ENCODE peak calls at places on chromosomes 11 and 22, in four cellular contexts. P is activated CD4-positive, alpha-beta memory T cell treated with anti-CD3 and anti-CD28 coated beads for 36 hours; N is brain microvascular endothelial cell; S is colonic mucosa. I is an unnamed sample.

GRCh38 chr22:24107668-24108067 is 73.6 kb upstream of the SUSD2 start:
- DNase-seq in P (peak), N (peak), S (peak), I (peak)

GRCh38 chr11:75063732-75064314 is 32.9 kb downstream of the OR2AT4 start:
- DNase-seq in P (no peak), N (no peak), S (no peak), I (no peak)

GRCh38 chr11:116792144-116792868 is 627 bp upstream of the APOA5 start:
- DNase-seq in P (no peak), N (no peak), S (no peak), I (no peak)

GRCh38 chr11:35146074-35146521 is 7.1 kb downstream of the CD44 start:
- DNase-seq in P (peak), N (no peak), S (no peak), I (no peak)

GRCh38 chr11:67612751-67613150 is 6.0 kb downstream of the NDUFV1 start:
- DNase-seq in P (no peak), N (no peak), S (no peak), I (no peak)

GRCh38 chr11:69642549-69642912 is 1.6 kb downstream of the CCND1 start:
- DNase-seq in P (peak), N (no peak), S (peak), I (no peak)

GRCh38 chr11:118953265-118953664 is 2.8 kb upstream of the UPK2 start:
- DNase-seq in P (no peak), N (peak), S (no peak), I (no peak)

GRCh38 chr22:49129736-49130135 is 697.9 kb downstream of the BRD1 start:
- DNase-seq in P (no peak), N (no peak), S (no peak), I (no peak)

GRCh38 chr22:45425101-45425500 is 11.6 kb downstream of the RIBC2 start:
- DNase-seq in P (no peak), N (peak), S (no peak), I (peak)

GRCh38 chr22:37204045-37204655 is 8.1 kb downstream of the SSTR3 start:
- DNase-seq in P (no peak), N (no peak), S (no peak), I (no peak)

GRCh38 chr22:28920757-28921584 is 37.6 kb downstream of the ZNRF3 start:
- DNase-seq in P (no peak), N (no peak), S (no peak), I (no peak)

GRCh38 chr22:23655891-23656475 is 23.9 kb upstream of the DRICH1 start:
- DNase-seq in P (no peak), N (no peak), S (no peak), I (no peak)

GRCh38 chr11:70826541-70826943 is 425.8 kb downstream of the SHANK2 start:
- DNase-seq in P (no peak), N (no peak), S (no peak), I (no peak)

GRCh38 chr22:49433044-49433443 is 394.6 kb downstream of the BRD1 start:
- DNase-seq in P (no peak), N (no peak), S (no peak), I (no peak)

GRCh38 chr11:120698918-120699317 is 187.4 kb downstream of the GRIK4 start:
- DNase-seq in P (no peak), N (no peak), S (no peak), I (no peak)

GRCh38 chr11:1943576-1943975 is 3.6 kb upstream of the MRPL23 start:
- DNase-seq in P (no peak), N (no peak), S (no peak), I (no peak)

GRCh38 chr22:32764330-32765116 is 37.0 kb upstream of the TIMP3 start:
- DNase-seq in P (no peak), N (peak), S (peak), I (peak)

GRCh38 chr11:69257838-69258658 is 35.9 kb upstream of the MYEOV start:
- DNase-seq in P (no peak), N (no peak), S (no peak), I (no peak)

GRCh38 chr11:126669416-126669815 is 313.9 kb downstream of the ST3GAL4 start:
- DNase-seq in P (no peak), N (no peak), S (no peak), I (peak)

GRCh38 chr11:59429924-59430516 is 3.8 kb upstream of the OR5A2 start:
- DNase-seq in P (no peak), N (peak), S (peak), I (peak)

GRCh38 chr11:44846852-44847251 is 103.8 kb downstream of the TP53I11 start:
- DNase-seq in P (no peak), N (no peak), S (no peak), I (no peak)

GRCh38 chr11:63510360-63511130 is 4.7 kb downstream of the LGALS12 start:
- DNase-seq in P (no peak), N (no peak), S (no peak), I (peak)

GRCh38 chr22:43477151-43477725 is 65.4 kb downstream of the MPPED1 start:
- DNase-seq in P (peak), N (no peak), S (no peak), I (no peak)

GRCh38 chr11:14577835-14578529 is 57.8 kb upstream of the PSMA1 start:
- DNase-seq in P (peak), N (no peak), S (no peak), I (no peak)

GRCh38 chr22:37747090-37747714 is 50.4 kb downstream of the TRIOBP start:
- DNase-seq in P (peak), N (peak), S (peak), I (peak)

GRCh38 chr11:42524534-42525227 is 787.1 kb upstream of the API5 start:
- DNase-seq in P (peak), N (peak), S (peak), I (peak)

GRCh38 chr11:128157423-128158298 is 429.7 kb downstream of the ETS1 start:
- DNase-seq in P (peak), N (peak), S (peak), I (peak)

GRCh38 chr11:64303109-64304031 is 2.0 kb upstream of the ESRRA start:
- DNase-seq in P (no peak), N (no peak), S (no peak), I (no peak)

GRCh38 chr11:132643239-132643638 is 889.1 kb downstream of the OPCML start:
- DNase-seq in P (no peak), N (no peak), S (no peak), I (no peak)

GRCh38 chr11:13354335-13354734 is 76.7 kb downstream of the BMAL1 start:
- DNase-seq in P (no peak), N (no peak), S (no peak), I (peak)

GRCh38 chr11:65366340-65366773 is 11.8 kb downstream of the TIGD3 start:
- DNase-seq in P (peak), N (peak), S (peak), I (peak)